ENCODE peak calls at places on chromosome 7, in ten cellular contexts. One of them, this sample, is unnamed.

GRCh38 chr7:14083761-14084160 is 94.3 kb upstream of the ETV1 start:
- DNase-seq in transverse colon: no peak
- DNase-seq in fibroblast of lung: no peak
- DNase-seq in IMR-90: no peak
- DNase-seq in lower lobe of right lung: no peak
- DNase-seq in body of pancreas: no peak
- DNase-seq in cardiac muscle cell: no peak
- DNase-seq in thoracic aorta: no peak
- DNase-seq in HL-60: no peak
- DNase-seq in RWPE2: no peak
- DNase-seq in this sample: no peak

GRCh38 chr7:22730921-22731654 is 4.1 kb downstream of the IL6 start:
- DNase-seq in lower lobe of right lung: no peak
- DNase-seq in thoracic aorta: no peak
- DNase-seq in body of pancreas: no peak
- DNase-seq in cardiac muscle cell: no peak
- DNase-seq in IMR-90: peak; percentile 76
- DNase-seq in transverse colon: no peak
- DNase-seq in RWPE2: peak; percentile 87
- DNase-seq in HL-60: no peak
- DNase-seq in fibroblast of lung: peak; percentile 77
- DNase-seq in this sample: peak; percentile 74

GRCh38 chr7:81470724-81471379 is 299.0 kb downstream of the HGF start:
- DNase-seq in body of pancreas: peak; percentile 54
- DNase-seq in transverse colon: no peak
- DNase-seq in fibroblast of lung: no peak
- DNase-seq in lower lobe of right lung: no peak
- DNase-seq in IMR-90: no peak
- DNase-seq in HL-60: no peak
- DNase-seq in thoracic aorta: no peak
- DNase-seq in cardiac muscle cell: peak; percentile 87
- DNase-seq in RWPE2: no peak
- DNase-seq in this sample: no peak

GRCh38 chr7:16795624-16796023 is 9.2 kb downstream of the AGR2 start:
- DNase-seq in transverse colon: no peak
- DNase-seq in thoracic aorta: no peak
- DNase-seq in cardiac muscle cell: no peak
- DNase-seq in HL-60: no peak
- DNase-seq in RWPE2: no peak
- DNase-seq in fibroblast of lung: no peak
- DNase-seq in body of pancreas: no peak
- DNase-seq in lower lobe of right lung: no peak
- DNase-seq in IMR-90: no peak
- DNase-seq in this sample: no peak

GRCh38 chr7:50369408-50370026 is 65.0 kb downstream of the IKZF1 start:
- DNase-seq in HL-60: peak; percentile 70
- DNase-seq in transverse colon: no peak
- DNase-seq in RWPE2: no peak
- DNase-seq in IMR-90: no peak
- DNase-seq in lower lobe of right lung: no peak
- DNase-seq in cardiac muscle cell: peak; percentile 43
- DNase-seq in thoracic aorta: no peak
- DNase-seq in body of pancreas: no peak
- DNase-seq in fibroblast of lung: peak; percentile 1
- DNase-seq in this sample: no peak

GRCh38 chr7:48101880-48102448 is 12.9 kb downstream of the UPP1 start:
- DNase-seq in lower lobe of right lung: no peak
- DNase-seq in HL-60: no peak
- DNase-seq in RWPE2: no peak
- DNase-seq in body of pancreas: no peak
- DNase-seq in IMR-90: no peak
- DNase-seq in thoracic aorta: no peak
- DNase-seq in fibroblast of lung: no peak
- DNase-seq in transverse colon: no peak
- DNase-seq in cardiac muscle cell: no peak
- DNase-seq in this sample: no peak

GRCh38 chr7:142094861-142095260 is 16.7 kb upstream of the MGAM2 start:
- DNase-seq in thoracic aorta: no peak
- DNase-seq in cardiac muscle cell: no peak
- DNase-seq in fibroblast of lung: no peak
- DNase-seq in HL-60: no peak
- DNase-seq in lower lobe of right lung: no peak
- DNase-seq in body of pancreas: no peak
- DNase-seq in IMR-90: no peak
- DNase-seq in transverse colon: no peak
- DNase-seq in RWPE2: no peak
- DNase-seq in this sample: no peak

GRCh38 chr7:57205000-57205399 is 72.8 kb upstream of the ZNF479 start:
- DNase-seq in transverse colon: no peak
- DNase-seq in thoracic aorta: no peak
- DNase-seq in HL-60: no peak
- DNase-seq in RWPE2: no peak
- DNase-seq in fibroblast of lung: no peak
- DNase-seq in IMR-90: no peak
- DNase-seq in lower lobe of right lung: peak; percentile 14
- DNase-seq in body of pancreas: no peak
- DNase-seq in cardiac muscle cell: no peak
- DNase-seq in this sample: no peak

GRCh38 chr7:20791523-20791879 is 4.8 kb upstream of the SP8 start:
- DNase-seq in transverse colon: no peak
- DNase-seq in fibroblast of lung: no peak
- DNase-seq in RWPE2: no peak
- DNase-seq in body of pancreas: no peak
- DNase-seq in thoracic aorta: no peak
- DNase-seq in lower lobe of right lung: no peak
- DNase-seq in HL-60: no peak
- DNase-seq in cardiac muscle cell: no peak
- DNase-seq in IMR-90: no peak
- DNase-seq in this sample: no peak
- H3K27ac ChIP-seq in transverse colon: no peak overlapping the region
- H3K27ac ChIP-seq in fibroblast of lung: no peak overlapping the region
- H3K27ac ChIP-seq in RWPE2: peak overlapping the region; percentile 72
- H3K27ac ChIP-seq in body of pancreas: no peak overlapping the region
- H3K27ac ChIP-seq in thoracic aorta: no peak overlapping the region
- H3K27ac ChIP-seq in lower lobe of right lung: no peak overlapping the region
- H3K27ac ChIP-seq in HL-60: no peak overlapping the region
- H3K27ac ChIP-seq in cardiac muscle cell: no peak overlapping the region
- H3K27ac ChIP-seq in IMR-90: no peak overlapping the region
- H3K27ac ChIP-seq in this sample: peak overlapping the region; percentile 6

GRCh38 chr7:36747251-36747968 is 23.1 kb upstream of the AOAH start:
- DNase-seq in IMR-90: peak; percentile 4
- DNase-seq in transverse colon: no peak
- DNase-seq in thoracic aorta: no peak
- DNase-seq in cardiac muscle cell: no peak
- DNase-seq in lower lobe of right lung: no peak
- DNase-seq in fibroblast of lung: peak; percentile 59
- DNase-seq in body of pancreas: peak; percentile 62
- DNase-seq in RWPE2: no peak
- DNase-seq in HL-60: no peak
- DNase-seq in this sample: no peak
- H3K27ac ChIP-seq in IMR-90: no peak overlapping the region
- H3K27ac ChIP-seq in transverse colon: no peak overlapping the region
- H3K27ac ChIP-seq in thoracic aorta: no peak overlapping the region
- H3K27ac ChIP-seq in cardiac muscle cell: no peak overlapping the region
- H3K27ac ChIP-seq in lower lobe of right lung: no peak overlapping the region
- H3K27ac ChIP-seq in fibroblast of lung: no peak overlapping the region
- H3K27ac ChIP-seq in body of pancreas: peak overlapping the region; percentile 86
- H3K27ac ChIP-seq in RWPE2: no peak overlapping the region
- H3K27ac ChIP-seq in HL-60: no peak overlapping the region
- H3K27ac ChIP-seq in this sample: no peak overlapping the region

GRCh38 chr7:36157506-36158320 is 4.7 kb downstream of the EEPD1 start:
- DNase-seq in thoracic aorta: no peak
- DNase-seq in RWPE2: no peak
- DNase-seq in HL-60: no peak
- DNase-seq in lower lobe of right lung: no peak
- DNase-seq in fibroblast of lung: no peak
- DNase-seq in transverse colon: no peak
- DNase-seq in cardiac muscle cell: no peak
- DNase-seq in body of pancreas: no peak
- DNase-seq in IMR-90: no peak
- DNase-seq in this sample: peak; percentile 18

GRCh38 chr7:36158321-36158605 is 5.2 kb downstream of the EEPD1 start:
- DNase-seq in cardiac muscle cell: no peak
- DNase-seq in fibroblast of lung: no peak
- DNase-seq in thoracic aorta: no peak
- DNase-seq in IMR-90: no peak
- DNase-seq in HL-60: no peak
- DNase-seq in lower lobe of right lung: no peak
- DNase-seq in RWPE2: no peak
- DNase-seq in body of pancreas: no peak
- DNase-seq in transverse colon: no peak
- DNase-seq in this sample: no peak

GRCh38 chr7:36154255-36155212 is 1.5 kb downstream of the EEPD1 start:
- DNase-seq in HL-60: no peak
- DNase-seq in body of pancreas: peak; percentile 26
- DNase-seq in RWPE2: no peak
- DNase-seq in fibroblast of lung: no peak
- DNase-seq in thoracic aorta: no peak
- DNase-seq in transverse colon: no peak
- DNase-seq in IMR-90: no peak
- DNase-seq in cardiac muscle cell: no peak
- DNase-seq in lower lobe of right lung: peak; percentile 54
- DNase-seq in this sample: no peak

GRCh38 chr7:36153571-36154097 is 580 bp downstream of the EEPD1 start:
- DNase-seq in RWPE2: no peak
- DNase-seq in lower lobe of right lung: peak; percentile 76
- DNase-seq in cardiac muscle cell: peak; percentile 21
- DNase-seq in fibroblast of lung: no peak
- DNase-seq in thoracic aorta: no peak
- DNase-seq in transverse colon: no peak
- DNase-seq in IMR-90: no peak
- DNase-seq in body of pancreas: peak; percentile 53
- DNase-seq in HL-60: peak; percentile 33
- DNase-seq in this sample: no peak

DNA sequence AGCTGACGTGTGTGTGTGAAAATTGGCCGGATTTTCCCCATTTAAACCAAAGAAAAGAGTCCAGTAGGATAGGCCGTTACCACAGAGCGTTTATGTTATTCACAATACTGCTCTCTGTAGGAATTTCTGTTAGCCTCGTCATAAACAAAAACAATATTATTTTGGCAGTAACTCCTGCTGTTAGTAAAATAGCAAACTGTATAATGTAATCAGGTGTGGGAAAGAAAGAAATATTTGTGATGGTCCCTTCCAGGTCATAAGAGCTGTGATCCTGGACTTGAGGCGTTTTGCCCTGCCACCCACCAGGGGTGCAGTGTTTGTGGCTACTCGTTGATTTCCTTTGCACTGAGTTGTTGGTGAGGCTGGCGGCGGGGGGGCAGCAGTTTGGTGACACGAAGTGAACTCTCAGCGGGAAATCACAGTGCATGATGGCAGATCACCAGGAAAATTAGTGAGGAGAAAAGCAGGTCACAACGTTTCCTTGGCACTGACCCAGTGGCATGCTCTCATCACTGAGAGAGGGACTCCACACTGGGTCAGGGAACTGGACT is 2.8 kb downstream of the EEPD1 start:
- DNase-seq in RWPE2: no peak
- DNase-seq in transverse colon: peak; percentile 47
- DNase-seq in thoracic aorta: no peak
- DNase-seq in body of pancreas: peak; percentile 80
- DNase-seq in lower lobe of right lung: no peak
- DNase-seq in HL-60: no peak
- DNase-seq in cardiac muscle cell: peak; percentile 24
- DNase-seq in fibroblast of lung: peak; percentile 50
- DNase-seq in IMR-90: peak; percentile 53
- DNase-seq in this sample: no peak
- H3K27ac ChIP-seq in RWPE2: no peak overlapping the region
- H3K27ac ChIP-seq in transverse colon: peak overlapping the region; percentile 23
- H3K27ac ChIP-seq in thoracic aorta: no peak overlapping the region
- H3K27ac ChIP-seq in body of pancreas: peak overlapping the region; percentile 57
- H3K27ac ChIP-seq in lower lobe of right lung: peak overlapping the region; percentile 3
- H3K27ac ChIP-seq in HL-60: no peak overlapping the region
- H3K27ac ChIP-seq in cardiac muscle cell: no peak overlapping the region
- H3K27ac ChIP-seq in fibroblast of lung: no peak overlapping the region
- H3K27ac ChIP-seq in IMR-90: peak overlapping the region; percentile 0
- H3K27ac ChIP-seq in this sample: no peak overlapping the region

GRCh38 chr7:37448057-37448636 is 517 bp downstream of the ELMO1 start:
- DNase-seq in body of pancreas: no peak
- DNase-seq in cardiac muscle cell: peak; percentile 55
- DNase-seq in transverse colon: peak; percentile 17
- DNase-seq in HL-60: peak; percentile 51
- DNase-seq in thoracic aorta: no peak
- DNase-seq in lower lobe of right lung: no peak
- DNase-seq in IMR-90: no peak
- DNase-seq in RWPE2: no peak
- DNase-seq in fibroblast of lung: no peak
- DNase-seq in this sample: no peak

GRCh38 chr7:37445064-37445723 is 3.5 kb downstream of the ELMO1 start:
- DNase-seq in cardiac muscle cell: no peak
- DNase-seq in fibroblast of lung: no peak
- DNase-seq in lower lobe of right lung: no peak
- DNase-seq in IMR-90: no peak
- DNase-seq in body of pancreas: no peak
- DNase-seq in RWPE2: no peak
- DNase-seq in HL-60: peak; percentile 70
- DNase-seq in transverse colon: no peak
- DNase-seq in thoracic aorta: no peak
- DNase-seq in this sample: no peak

GRCh38 chr7:37446371-37446770 is 2.3 kb downstream of the ELMO1 start:
- DNase-seq in HL-60: no peak
- DNase-seq in lower lobe of right lung: no peak
- DNase-seq in thoracic aorta: no peak
- DNase-seq in body of pancreas: no peak
- DNase-seq in transverse colon: no peak
- DNase-seq in RWPE2: no peak
- DNase-seq in cardiac muscle cell: no peak
- DNase-seq in fibroblast of lung: no peak
- DNase-seq in IMR-90: no peak
- DNase-seq in this sample: no peak

GRCh38 chr7:37448637-37449331 is at the start of gene ELMO1:
- DNase-seq in thoracic aorta: peak; percentile 23
- DNase-seq in IMR-90: peak; percentile 6
- DNase-seq in transverse colon: peak; percentile 84
- DNase-seq in cardiac muscle cell: peak; percentile 88
- DNase-seq in body of pancreas: peak; percentile 60
- DNase-seq in HL-60: peak; percentile 93
- DNase-seq in RWPE2: peak; percentile 60
- DNase-seq in fibroblast of lung: peak; percentile 50
- DNase-seq in lower lobe of right lung: peak; percentile 88
- DNase-seq in this sample: no peak

GRCh38 chr7:37445800-37446199 is 2.9 kb downstream of the ELMO1 start:
- DNase-seq in HL-60: peak; percentile 14
- DNase-seq in cardiac muscle cell: no peak
- DNase-seq in IMR-90: no peak
- DNase-seq in body of pancreas: no peak
- DNase-seq in fibroblast of lung: no peak
- DNase-seq in thoracic aorta: no peak
- DNase-seq in RWPE2: no peak
- DNase-seq in lower lobe of right lung: no peak
- DNase-seq in transverse colon: no peak
- DNase-seq in this sample: no peak
- H3K27ac ChIP-seq in HL-60: peak overlapping the region; percentile 67
- H3K27ac ChIP-seq in cardiac muscle cell: no peak overlapping the region
- H3K27ac ChIP-seq in IMR-90: no peak overlapping the region
- H3K27ac ChIP-seq in body of pancreas: no peak overlapping the region
- H3K27ac ChIP-seq in fibroblast of lung: no peak overlapping the region
- H3K27ac ChIP-seq in thoracic aorta: no peak overlapping the region
- H3K27ac ChIP-seq in RWPE2: no peak overlapping the region
- H3K27ac ChIP-seq in lower lobe of right lung: peak overlapping the region; percentile 82
- H3K27ac ChIP-seq in transverse colon: no peak overlapping the region
- H3K27ac ChIP-seq in this sample: no peak overlapping the region

This sample was measured in epithelial cell of prostate.